ENCODE peak calls at places on chromosomes 16 and 17, in ten cellular contexts. One of them, this sample, is unnamed.

GRCh38 chr16:10558746-10559641 is 21.4 kb downstream of the EMP2 start:
- DNase-seq in AG09309: no peak
- DNase-seq in A549: no peak
- DNase-seq in heart right ventricle: peak
- DNase-seq in GM20000: no peak
- DNase-seq in CD4-positive, alpha-beta T cell: no peak
- DNase-seq in lower leg skin: peak
- DNase-seq in choroid plexus epithelial cell: no peak
- DNase-seq in GM12865: no peak
- DNase-seq in cardiac muscle cell: no peak
- DNase-seq in this sample: peak

GRCh38 chr17:47660064-47660492 is 10.4 kb downstream of the KPNB1 start:
- DNase-seq in AG09309: no peak
- DNase-seq in A549: no peak
- DNase-seq in heart right ventricle: no peak
- DNase-seq in GM20000: peak
- DNase-seq in CD4-positive, alpha-beta T cell: no peak
- DNase-seq in lower leg skin: no peak
- DNase-seq in choroid plexus epithelial cell: no peak
- DNase-seq in GM12865: peak
- DNase-seq in cardiac muscle cell: no peak
- DNase-seq in this sample: no peak

GRCh38 chr16:85888405-85889331 is 10.3 kb upstream of the IRF8 start:
- DNase-seq in AG09309: no peak
- DNase-seq in A549: peak
- DNase-seq in heart right ventricle: no peak
- DNase-seq in GM20000: peak
- DNase-seq in CD4-positive, alpha-beta T cell: no peak
- DNase-seq in lower leg skin: peak
- DNase-seq in choroid plexus epithelial cell: peak
- DNase-seq in GM12865: peak
- DNase-seq in cardiac muscle cell: no peak
- DNase-seq in this sample: peak

GRCh38 chr17:27756467-27757371 is 43.6 kb downstream of the NOS2 start:
- DNase-seq in AG09309: no peak
- DNase-seq in A549: peak
- DNase-seq in heart right ventricle: no peak
- DNase-seq in GM20000: no peak
- DNase-seq in CD4-positive, alpha-beta T cell: peak
- DNase-seq in lower leg skin: no peak
- DNase-seq in choroid plexus epithelial cell: peak
- DNase-seq in GM12865: peak
- DNase-seq in cardiac muscle cell: peak
- DNase-seq in this sample: peak

GRCh38 chr16:51880776-51881175 is 666.2 kb downstream of the TOX3 start:
- DNase-seq in AG09309: peak
- DNase-seq in A549: peak
- DNase-seq in heart right ventricle: no peak
- DNase-seq in GM20000: no peak
- DNase-seq in CD4-positive, alpha-beta T cell: no peak
- DNase-seq in lower leg skin: no peak
- DNase-seq in choroid plexus epithelial cell: peak
- DNase-seq in GM12865: no peak
- DNase-seq in cardiac muscle cell: no peak
- DNase-seq in this sample: peak

GRCh38 chr17:63069245-63069644 is 103.2 kb downstream of the TANC2 start:
- DNase-seq in AG09309: no peak
- DNase-seq in A549: no peak
- DNase-seq in heart right ventricle: no peak
- DNase-seq in GM20000: no peak
- DNase-seq in CD4-positive, alpha-beta T cell: no peak
- DNase-seq in lower leg skin: no peak
- DNase-seq in choroid plexus epithelial cell: no peak
- DNase-seq in GM12865: no peak
- DNase-seq in cardiac muscle cell: no peak
- DNase-seq in this sample: no peak

GRCh38 chr17:49513616-49514373 is 18.7 kb downstream of the NGFR start:
- DNase-seq in AG09309: no peak
- DNase-seq in A549: no peak
- DNase-seq in heart right ventricle: peak
- DNase-seq in GM20000: no peak
- DNase-seq in CD4-positive, alpha-beta T cell: no peak
- DNase-seq in lower leg skin: peak
- DNase-seq in choroid plexus epithelial cell: no peak
- DNase-seq in GM12865: no peak
- DNase-seq in cardiac muscle cell: no peak
- DNase-seq in this sample: no peak

GRCh38 chr17:1110844-1111598 is 68.8 kb downstream of the ABR start:
- DNase-seq in AG09309: peak
- DNase-seq in A549: peak
- DNase-seq in heart right ventricle: peak
- DNase-seq in GM20000: no peak
- DNase-seq in CD4-positive, alpha-beta T cell: no peak
- DNase-seq in lower leg skin: peak
- DNase-seq in choroid plexus epithelial cell: peak
- DNase-seq in GM12865: no peak
- DNase-seq in cardiac muscle cell: peak
- DNase-seq in this sample: peak

GRCh38 chr17:29148257-29148789 is 31.9 kb downstream of the MYO18A start:
- DNase-seq in AG09309: no peak
- DNase-seq in A549: peak
- DNase-seq in heart right ventricle: no peak
- DNase-seq in GM20000: no peak
- DNase-seq in CD4-positive, alpha-beta T cell: no peak
- DNase-seq in lower leg skin: no peak
- DNase-seq in choroid plexus epithelial cell: no peak
- DNase-seq in GM12865: peak
- DNase-seq in cardiac muscle cell: peak
- DNase-seq in this sample: no peak

GRCh38 chr16:67294927-67295326 is 15.6 kb downstream of the PLEKHG4 start:
- DNase-seq in AG09309: peak
- DNase-seq in A549: no peak
- DNase-seq in heart right ventricle: no peak
- DNase-seq in GM20000: no peak
- DNase-seq in CD4-positive, alpha-beta T cell: no peak
- DNase-seq in lower leg skin: no peak
- DNase-seq in choroid plexus epithelial cell: peak
- DNase-seq in GM12865: no peak
- DNase-seq in cardiac muscle cell: no peak
- DNase-seq in this sample: peak

GRCh38 chr17:71224824-71225575 is 895.8 kb upstream of the SOX9 start:
- DNase-seq in AG09309: no peak
- DNase-seq in A549: no peak
- DNase-seq in heart right ventricle: no peak
- DNase-seq in GM20000: no peak
- DNase-seq in CD4-positive, alpha-beta T cell: no peak
- DNase-seq in lower leg skin: no peak
- DNase-seq in choroid plexus epithelial cell: peak
- DNase-seq in GM12865: no peak
- DNase-seq in cardiac muscle cell: no peak
- DNase-seq in this sample: no peak

GRCh38 chr16:57485091-57485915 is 990 bp downstream of the DOK4 start:
- DNase-seq in AG09309: no peak
- DNase-seq in A549: no peak
- DNase-seq in heart right ventricle: no peak
- DNase-seq in GM20000: no peak
- DNase-seq in CD4-positive, alpha-beta T cell: no peak
- DNase-seq in lower leg skin: no peak
- DNase-seq in choroid plexus epithelial cell: no peak
- DNase-seq in GM12865: no peak
- DNase-seq in cardiac muscle cell: no peak
- DNase-seq in this sample: no peak

GRCh38 chr17:51711581-51711980 is 446.9 kb downstream of the CA10 start:
- DNase-seq in AG09309: no peak
- DNase-seq in A549: no peak
- DNase-seq in heart right ventricle: no peak
- DNase-seq in GM20000: no peak
- DNase-seq in CD4-positive, alpha-beta T cell: no peak
- DNase-seq in lower leg skin: no peak
- DNase-seq in choroid plexus epithelial cell: no peak
- DNase-seq in GM12865: no peak
- DNase-seq in cardiac muscle cell: no peak
- DNase-seq in this sample: no peak
- TF ChIP-seq CTCF in AG09309: no peak
- TF ChIP-seq CTCF in A549: no peak
- TF ChIP-seq CTCF in heart right ventricle: no peak
- TF ChIP-seq CTCF in GM20000: no peak
- TF ChIP-seq CTCF in CD4-positive, alpha-beta T cell: no peak
- TF ChIP-seq CTCF in lower leg skin: no peak
- TF ChIP-seq CTCF in choroid plexus epithelial cell: no peak
- TF ChIP-seq CTCF in GM12865: no peak
- TF ChIP-seq CTCF in cardiac muscle cell: no peak
- TF ChIP-seq CTCF in this sample: no peak

DNA sequence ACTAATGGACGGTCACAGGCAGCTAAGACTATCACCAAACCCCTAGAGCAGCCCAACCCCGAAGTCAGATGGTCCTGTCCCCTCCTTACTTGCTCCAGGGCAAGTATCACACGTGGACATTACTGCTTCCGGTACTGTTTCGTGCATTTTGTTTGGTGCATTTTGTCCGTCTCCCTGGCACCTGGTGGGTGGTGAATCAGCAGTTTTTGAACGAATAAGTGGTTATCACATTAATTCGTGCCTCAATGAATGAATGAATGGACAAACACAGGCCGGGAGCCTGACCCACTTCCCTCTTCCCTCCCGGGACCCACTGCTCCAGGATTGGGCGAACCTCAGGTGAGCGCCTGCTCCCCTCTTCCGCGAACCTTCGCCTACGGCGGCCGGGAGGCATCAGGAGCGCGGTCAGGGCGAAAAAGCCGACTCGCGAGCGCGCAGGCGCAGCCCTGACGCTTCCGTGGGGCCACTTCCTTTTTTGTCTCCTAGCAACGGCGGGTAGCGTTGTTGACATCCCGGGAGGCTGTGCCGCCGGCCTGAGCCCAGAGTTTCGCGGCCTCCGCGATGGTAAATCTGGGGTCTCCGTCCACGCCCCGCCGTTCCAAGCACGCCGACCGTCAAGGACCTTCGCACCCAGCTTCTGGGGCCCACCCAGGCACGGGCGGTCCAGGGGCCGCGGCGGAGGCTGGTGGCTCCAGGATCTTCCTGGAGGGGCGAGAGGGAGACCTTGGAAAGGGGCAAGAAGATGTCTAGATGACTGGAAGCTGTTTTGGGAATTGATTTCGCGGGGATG is at the start of gene DYNLRB2:
- DNase-seq in AG09309: peak
- DNase-seq in A549: peak
- DNase-seq in heart right ventricle: peak
- DNase-seq in GM20000: peak
- DNase-seq in CD4-positive, alpha-beta T cell: peak
- DNase-seq in lower leg skin: peak
- DNase-seq in choroid plexus epithelial cell: peak
- DNase-seq in GM12865: peak
- DNase-seq in cardiac muscle cell: peak
- DNase-seq in this sample: peak
- TF ChIP-seq CTCF in AG09309: no peak
- TF ChIP-seq CTCF in A549: no peak
- TF ChIP-seq CTCF in heart right ventricle: no peak
- TF ChIP-seq CTCF in GM20000: no peak
- TF ChIP-seq CTCF in CD4-positive, alpha-beta T cell: no peak
- TF ChIP-seq CTCF in lower leg skin: no peak
- TF ChIP-seq CTCF in choroid plexus epithelial cell: no peak
- TF ChIP-seq CTCF in GM12865: no peak
- TF ChIP-seq CTCF in cardiac muscle cell: no peak
- TF ChIP-seq CTCF in this sample: no peak

GRCh38 chr16:83831451-83831987 is 23.7 kb downstream of the HSBP1 start:
- DNase-seq in AG09309: no peak
- DNase-seq in A549: no peak
- DNase-seq in heart right ventricle: no peak
- DNase-seq in GM20000: no peak
- DNase-seq in CD4-positive, alpha-beta T cell: no peak
- DNase-seq in lower leg skin: peak
- DNase-seq in choroid plexus epithelial cell: no peak
- DNase-seq in GM12865: no peak
- DNase-seq in cardiac muscle cell: no peak
- DNase-seq in this sample: no peak

GRCh38 chr16:83830091-83830768 is 22.5 kb downstream of the HSBP1 start:
- DNase-seq in AG09309: no peak
- DNase-seq in A549: no peak
- DNase-seq in heart right ventricle: no peak
- DNase-seq in GM20000: no peak
- DNase-seq in CD4-positive, alpha-beta T cell: no peak
- DNase-seq in lower leg skin: peak
- DNase-seq in choroid plexus epithelial cell: no peak
- DNase-seq in GM12865: no peak
- DNase-seq in cardiac muscle cell: no peak
- DNase-seq in this sample: no peak

GRCh38 chr16:83830769-83831450 is 23.1 kb downstream of the HSBP1 start:
- DNase-seq in AG09309: no peak
- DNase-seq in A549: no peak
- DNase-seq in heart right ventricle: no peak
- DNase-seq in GM20000: no peak
- DNase-seq in CD4-positive, alpha-beta T cell: no peak
- DNase-seq in lower leg skin: peak
- DNase-seq in choroid plexus epithelial cell: no peak
- DNase-seq in GM12865: no peak
- DNase-seq in cardiac muscle cell: no peak
- DNase-seq in this sample: no peak

GRCh38 chr16:83826146-83826913 is 18.6 kb downstream of the HSBP1 start:
- DNase-seq in AG09309: peak
- DNase-seq in A549: peak
- DNase-seq in heart right ventricle: peak
- DNase-seq in GM20000: peak
- DNase-seq in CD4-positive, alpha-beta T cell: peak
- DNase-seq in lower leg skin: peak
- DNase-seq in choroid plexus epithelial cell: peak
- DNase-seq in GM12865: peak
- DNase-seq in cardiac muscle cell: peak
- DNase-seq in this sample: peak
- TF ChIP-seq CTCF in AG09309: peak
- TF ChIP-seq CTCF in A549: peak
- TF ChIP-seq CTCF in heart right ventricle: peak
- TF ChIP-seq CTCF in GM20000: peak
- TF ChIP-seq CTCF in CD4-positive, alpha-beta T cell: peak
- TF ChIP-seq CTCF in lower leg skin: no peak
- TF ChIP-seq CTCF in choroid plexus epithelial cell: peak
- TF ChIP-seq CTCF in GM12865: peak
- TF ChIP-seq CTCF in cardiac muscle cell: peak
- TF ChIP-seq CTCF in this sample: peak

DNA sequence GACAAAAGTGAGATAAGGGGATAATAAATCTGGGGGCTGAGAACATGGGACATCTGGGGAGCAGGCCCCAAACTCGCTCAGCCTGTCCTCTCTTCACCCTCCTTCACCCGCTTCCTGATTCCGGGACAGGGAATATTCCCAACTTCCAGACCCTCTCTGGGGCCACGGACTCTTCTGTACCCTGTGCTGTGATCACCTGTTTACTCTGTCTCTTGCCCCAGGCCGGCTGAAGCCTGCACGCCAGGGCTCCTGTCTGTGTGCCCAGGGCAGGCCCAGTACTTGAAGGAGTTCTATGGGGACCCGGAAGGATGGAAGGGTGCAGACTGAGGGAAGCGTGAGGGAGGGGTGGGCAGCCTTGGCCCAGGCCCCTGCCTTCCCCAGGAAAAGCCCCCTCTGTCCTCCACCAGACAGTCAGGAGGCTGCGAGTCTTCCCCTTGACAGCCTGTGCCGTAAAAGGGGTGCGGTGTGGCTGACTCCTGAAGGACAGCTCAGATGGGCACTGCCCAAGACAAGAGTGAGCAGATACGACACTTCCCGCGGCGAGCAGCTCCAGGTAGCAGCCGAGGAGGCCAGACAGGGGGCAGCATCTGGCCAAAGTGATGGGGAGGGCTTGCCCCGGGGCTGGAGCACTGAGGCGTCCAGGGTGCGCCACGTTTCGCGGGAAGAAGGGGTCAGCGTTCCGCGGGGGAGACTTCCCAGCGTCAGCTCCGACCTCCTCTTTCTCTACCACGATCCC is 1.0 kb upstream of the CCNF start:
- DNase-seq in AG09309: no peak
- DNase-seq in A549: peak
- DNase-seq in heart right ventricle: peak
- DNase-seq in GM20000: peak
- DNase-seq in CD4-positive, alpha-beta T cell: no peak
- DNase-seq in lower leg skin: no peak
- DNase-seq in choroid plexus epithelial cell: peak
- DNase-seq in GM12865: peak
- DNase-seq in cardiac muscle cell: peak
- DNase-seq in this sample: peak
- TF ChIP-seq CTCF in AG09309: peak
- TF ChIP-seq CTCF in A549: no peak
- TF ChIP-seq CTCF in heart right ventricle: peak
- TF ChIP-seq CTCF in GM20000: no peak
- TF ChIP-seq CTCF in CD4-positive, alpha-beta T cell: no peak
- TF ChIP-seq CTCF in lower leg skin: no peak
- TF ChIP-seq CTCF in choroid plexus epithelial cell: peak
- TF ChIP-seq CTCF in GM12865: peak
- TF ChIP-seq CTCF in cardiac muscle cell: peak
- TF ChIP-seq CTCF in this sample: peak

This sample was measured in fibroblast of the aortic adventitia.